ENCODE peak calls at places on chromosome 10, in eight cellular contexts. K is kidney epithelial cell; C is PC-3; D is endothelial cell of umbilical vein; Y is CD4-positive, alpha-beta T cell; A is neural crest cell; G is fibroblast of lung; M is IMR-90. L is an unnamed sample.

GRCh38 chr10:45428611-45429510 is 54.8 kb downstream of the ALOX5 start:
- DNase-seq in M (no peak), C (no peak), D (no peak), A (no peak), Y (no peak), G (no peak), K (no peak), L (peak; percentile 5)

GRCh38 chr10:7337431-7338171 is 73.2 kb downstream of the SFMBT2 start:
- DNase-seq in Y (no peak), G (no peak), K (no peak), M (no peak), A (no peak), C (no peak), D (no peak), L (peak; percentile 50)

GRCh38 chr10:76882245-76882644 is 755.4 kb downstream of the KCNMA1 start:
- DNase-seq in M (no peak), D (no peak), G (peak; percentile 7), C (no peak), A (no peak), Y (no peak), K (no peak), L (no peak)

GRCh38 chr10:88389456-88389855 is 193.7 kb downstream of the RNLS start:
- DNase-seq in M (peak; percentile 73), C (no peak), K (no peak), D (peak; percentile 68), Y (no peak), G (peak; percentile 45), A (peak; percentile 18), L (no peak)

GRCh38 chr10:123512881-123513822 is 153.0 kb upstream of the GPR26 start:
- DNase-seq in G (no peak), A (no peak), C (no peak), Y (no peak), M (no peak), D (no peak), K (no peak), L (no peak)

GRCh38 chr10:122551450-122551849 is 9.1 kb upstream of the DMBT1 start:
- DNase-seq in M (no peak), A (no peak), K (no peak), Y (peak; percentile 8), D (no peak), C (no peak), G (no peak), L (no peak)

GRCh38 chr10:44935201-44935960 is 24.2 kb upstream of the RASSF4 start:
- DNase-seq in D (peak; percentile 38), C (no peak), G (peak; percentile 98), Y (no peak), K (peak; percentile 89), M (peak; percentile 95), A (no peak), L (no peak)

GRCh38 chr10:61901829-61902447 is 439 bp downstream of the ARID5B start:
- DNase-seq in A (peak; percentile 18), D (no peak), K (no peak), C (no peak), G (peak; percentile 45), Y (no peak), M (no peak), L (no peak)

GRCh38 chr10:48748573-48748972 is 63.9 kb downstream of the WDFY4 start:
- DNase-seq in M (no peak), D (no peak), K (no peak), C (no peak), A (no peak), G (no peak), Y (no peak), L (no peak)

GRCh38 chr10:130749911-130750310 is 561.6 kb downstream of the TCERG1L start:
- DNase-seq in C (no peak), G (no peak), K (no peak), M (no peak), Y (no peak), A (no peak), D (no peak), L (no peak)

GRCh38 chr10:116826803-116827202 is 22.5 kb upstream of the ENO4 start:
- DNase-seq in D (no peak), A (no peak), M (peak; percentile 48), G (peak; percentile 96), C (no peak), K (peak; percentile 45), Y (no peak), L (no peak)

GRCh38 chr10:6416892-6417512 is 163.1 kb downstream of the PRKCQ start:
- DNase-seq in Y (no peak), A (peak; percentile 8), G (peak; percentile 44), D (peak; percentile 71), C (peak; percentile 49), M (peak; percentile 57), K (no peak), L (peak; percentile 56)

GRCh38 chr10:4459531-4459930 is 366.5 kb upstream of the AKR1E2 start:
- DNase-seq in G (peak; percentile 68), Y (no peak), M (peak; percentile 70), K (no peak), C (no peak), A (no peak), D (no peak), L (no peak)

GRCh38 chr10:127945335-127945734 is 38.4 kb downstream of the PTPRE start:
- DNase-seq in K (peak; percentile 55), D (peak; percentile 94), C (peak; percentile 93), M (peak; percentile 17), Y (no peak), G (peak; percentile 42), A (no peak), L (no peak)

GRCh38 chr10:86291616-86292340 is 74.8 kb downstream of the GRID1 start:
- DNase-seq in G (no peak), D (no peak), Y (no peak), K (no peak), M (no peak), A (no peak), C (no peak), L (no peak)

GRCh38 chr10:21519981-21520436 is 5.5 kb downstream of the SKIDA1 start:
- DNase-seq in G (peak; percentile 86), M (peak; percentile 84), Y (no peak), C (peak; percentile 10), K (no peak), A (no peak), D (peak; percentile 84), L (no peak)

GRCh38 chr10:13769926-13770325 is 183.2 kb downstream of the PRPF18 start:
- DNase-seq in Y (no peak), A (no peak), M (peak; percentile 80), K (peak; percentile 32), G (peak; percentile 67), D (no peak), C (peak; percentile 83), L (no peak)

GRCh38 chr10:84267503-84268126 is 22.8 kb downstream of the RGR start:
- DNase-seq in K (no peak), D (peak; percentile 67), M (peak; percentile 67), C (peak; percentile 59), A (peak; percentile 42), Y (peak; percentile 57), G (peak; percentile 30), L (peak; percentile 42)

GRCh38 chr10:14975672-14976273 is 16.6 kb downstream of the MEIG1 start:
- DNase-seq in K (no peak), D (no peak), C (no peak), Y (no peak), G (no peak), A (no peak), M (no peak), L (no peak)
- TF ChIP-seq CTCF in K (peak; percentile 5), D (peak; percentile 20), C (no peak), Y (no peak), G (no peak), A (peak; percentile 16), M (peak; percentile 16), L (peak; percentile 25)

GRCh38 chr10:234708-235406 is 99.6 kb downstream of the ZMYND11 start:
- DNase-seq in A (no peak), M (no peak), G (peak; percentile 9), C (no peak), K (no peak), D (no peak), Y (no peak), L (no peak)

GRCh38 chr10:241451-241850 is 106.2 kb downstream of the ZMYND11 start:
- DNase-seq in Y (no peak), K (no peak), D (no peak), M (no peak), A (no peak), C (no peak), G (no peak), L (no peak)

GRCh38 chr10:235921-236320 is 100.7 kb downstream of the ZMYND11 start:
- DNase-seq in Y (no peak), A (no peak), D (peak; percentile 13), K (no peak), G (no peak), C (no peak), M (no peak), L (no peak)

GRCh38 chr10:244227-244626 is 109.0 kb downstream of the ZMYND11 start:
- DNase-seq in Y (no peak), D (no peak), G (no peak), K (no peak), M (no peak), C (no peak), A (no peak), L (no peak)

GRCh38 chr10:239109-239508 is 103.9 kb downstream of the ZMYND11 start:
- DNase-seq in M (peak; percentile 29), Y (no peak), A (no peak), G (peak; percentile 86), K (peak; percentile 10), D (no peak), C (peak; percentile 76), L (no peak)
- TF ChIP-seq CTCF in M (no peak), Y (no peak), A (no peak), G (no peak), K (no peak), D (no peak), C (peak; percentile 58), L (no peak)

DNA sequence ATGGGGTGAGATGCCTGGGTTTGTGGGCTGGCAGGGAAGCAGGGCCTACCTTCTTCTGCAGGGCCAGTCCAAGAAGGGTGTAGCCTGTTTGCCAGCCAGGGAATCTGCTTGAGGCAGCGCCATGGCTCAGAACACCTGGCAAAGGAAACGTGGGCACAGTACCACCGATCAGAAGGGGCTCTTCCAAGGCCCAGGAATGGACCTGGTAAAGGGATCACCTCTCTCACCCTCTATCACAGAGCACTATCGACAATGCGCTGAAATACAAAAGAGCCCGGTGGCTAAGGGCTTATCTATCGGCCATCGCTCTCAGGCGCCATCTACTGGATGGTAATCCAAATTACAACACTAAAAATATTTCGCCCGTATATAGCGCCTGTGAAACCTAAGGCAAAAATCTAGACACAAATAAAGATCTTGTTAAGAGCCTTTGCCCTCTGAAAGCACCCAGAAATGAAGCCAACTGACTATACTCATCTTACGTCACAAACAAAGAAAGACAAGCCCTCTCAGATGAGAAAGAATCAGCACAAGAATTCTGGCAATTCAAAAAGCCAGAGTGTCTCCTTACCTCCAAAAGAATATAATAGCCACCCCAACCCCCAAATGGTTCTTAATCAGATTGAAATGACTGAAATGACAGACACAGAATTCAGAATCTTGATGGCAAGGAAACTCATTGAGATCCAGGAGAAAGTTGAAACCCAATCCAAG is 217.8 kb upstream of the HPS1 start:
- DNase-seq in Y (no peak), K (no peak), D (peak; percentile 18), G (no peak), M (peak; percentile 7), A (no peak), C (peak; percentile 67), L (peak; percentile 43)
- TF ChIP-seq CTCF in Y (peak; percentile 61), K (peak; percentile 68), D (peak; percentile 70), G (peak; percentile 29), M (peak; percentile 50), A (peak; percentile 69), C (peak; percentile 71), L (peak; percentile 63)

DNA sequence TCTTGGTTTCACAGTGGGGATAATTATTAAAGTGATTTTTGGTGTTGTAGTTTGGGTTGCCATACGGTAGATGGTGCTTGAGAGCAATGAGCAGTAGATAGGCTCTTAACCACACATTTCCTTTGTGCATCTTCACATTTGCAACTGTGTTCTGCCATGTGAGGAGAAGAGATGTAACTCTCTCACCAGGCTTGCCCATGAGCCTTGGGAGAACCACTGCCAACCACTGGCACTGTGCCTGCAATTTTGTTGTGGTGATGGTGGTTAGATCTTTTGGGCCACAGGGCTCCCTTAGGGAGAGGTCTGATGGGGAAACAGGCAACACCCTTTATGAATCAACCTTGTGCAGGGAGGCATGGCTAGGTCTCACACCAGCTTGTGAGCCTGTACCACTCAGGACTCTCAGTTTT is 204.3 kb downstream of the CCDC7 start:
- DNase-seq in G (peak; percentile 0), Y (no peak), C (peak; percentile 28), K (no peak), D (no peak), A (no peak), M (no peak), L (peak; percentile 10)
- TF ChIP-seq CTCF in G (no peak), Y (no peak), C (no peak), K (no peak), D (no peak), A (no peak), M (no peak), L (peak; percentile 23)